ENCODE peak calls at places on chromosomes 1 and 21, in seven cellular contexts. F is HCT116; Q is MM.1S; C is pancreas; T is aorta; Z is CD8-positive, alpha-beta T cell; G is colonic mucosa. E is an unnamed sample.
A peak's percentile ranks its signal among the peaks of the same experiment; 100 is the strongest.

GRCh38 chr21:43198376-43198775 is 29.6 kb downstream of the CRYAA start:
- DNase-seq in C (no peak), F (no peak), G (no peak), T (no peak), Q (no peak), Z (no peak), E (no peak)

GRCh38 chr1:905811-906531 is 17.8 kb upstream of the SAMD11 start:
- DNase-seq in F (no peak), Z (peak; percentile 4), C (peak; percentile 68), T (peak; percentile 52), G (no peak), Q (no peak), E (no peak)

GRCh38 chr1:242651817-242652216 is 127.3 kb upstream of the PLD5 start:
- DNase-seq in F (no peak), T (no peak), C (no peak), G (no peak), Z (no peak), Q (no peak), E (no peak)

GRCh38 chr1:12603224-12603623 is 14.8 kb downstream of the DHRS3 start:
- DNase-seq in C (no peak), F (no peak), Z (no peak), T (no peak), G (no peak), Q (no peak), E (no peak)

GRCh38 chr1:234402939-234403338 is 29.7 kb downstream of the COA6 start:
- DNase-seq in C (no peak), G (no peak), T (no peak), Q (no peak), F (no peak), Z (no peak), E (no peak)

GRCh38 chr1:227451062-227451461 is 112.3 kb upstream of the ZNF678 start:
- DNase-seq in G (no peak), Q (no peak), C (no peak), F (no peak), Z (no peak), T (no peak), E (no peak)

GRCh38 chr1:220298470-220298869 is 26.2 kb upstream of the RAB3GAP2 start:
- DNase-seq in G (no peak), F (no peak), T (no peak), Z (no peak), C (no peak), Q (no peak), E (no peak)

GRCh38 chr1:187763976-187764375 is 935.2 kb downstream of the PLA2G4A start:
- DNase-seq in G (no peak), Z (no peak), T (no peak), C (no peak), F (no peak), Q (no peak), E (no peak)

GRCh38 chr1:212920895-212921294 is 29.4 kb upstream of the VASH2 start:
- DNase-seq in F (no peak), T (no peak), G (no peak), Z (no peak), Q (no peak), C (no peak), E (no peak)

GRCh38 chr1:207081106-207081505 is 7.6 kb upstream of the C4BPB start:
- DNase-seq in T (no peak), Z (no peak), C (no peak), G (no peak), Q (no peak), F (no peak), E (peak; percentile 43)

GRCh38 chr1:50710099-50710498 is 250.0 kb downstream of the FAF1 start:
- DNase-seq in G (no peak), T (no peak), Z (no peak), C (no peak), F (no peak), Q (no peak), E (no peak)

GRCh38 chr1:151146416-151147131 is at the start of gene SEMA6C:
- DNase-seq in Z (peak; percentile 85), Q (peak; percentile 92), T (peak; percentile 97), G (peak; percentile 97), C (peak; percentile 94), F (peak; percentile 65), E (peak; percentile 94)

GRCh38 chr1:32241011-32241763 is 5.8 kb upstream of the FAM167B start:
- DNase-seq in T (peak; percentile 78), G (peak; percentile 69), C (peak; percentile 89), F (no peak), Z (peak; percentile 48), Q (no peak), E (peak; percentile 40)

GRCh38 chr1:93905734-93906133 is 3.5 kb downstream of the GCLM start:
- DNase-seq in T (no peak), G (no peak), Z (no peak), Q (no peak), F (no peak), C (no peak), E (peak; percentile 91)

GRCh38 chr1:3858231-3858981 is 1.1 kb downstream of the DFFB start:
- DNase-seq in F (no peak), C (peak; percentile 66), Q (no peak), T (peak; percentile 49), Z (no peak), G (no peak), E (peak; percentile 50)
- H3K27ac ChIP-seq in F (no peak overlapping the region), C (no peak overlapping the region), Q (peak overlapping the region; percentile 50), T (no peak overlapping the region), Z (no peak overlapping the region), G (no peak overlapping the region), E (no peak overlapping the region)

GRCh38 chr1:156595016-156595415 is 3.4 kb downstream of the NAXE start:
- DNase-seq in G (no peak), Z (no peak), C (peak; percentile 17), F (no peak), Q (no peak), T (no peak), E (no peak)
- H3K27ac ChIP-seq in G (no peak overlapping the region), Z (no peak overlapping the region), C (no peak overlapping the region), F (no peak overlapping the region), Q (no peak overlapping the region), T (no peak overlapping the region), E (no peak overlapping the region)

GRCh38 chr1:226064168-226064815 is 1.8 kb downstream of the H3-3A start:
- DNase-seq in Z (no peak), T (no peak), F (no peak), G (peak; percentile 28), Q (peak; percentile 42), C (no peak), E (peak; percentile 51)
- H3K27ac ChIP-seq in Z (peak overlapping the region; percentile 90), T (no peak overlapping the region), F (peak overlapping the region; percentile 83), G (peak overlapping the region; percentile 100), Q (peak overlapping the region; percentile 94), C (peak overlapping the region; percentile 96), E (peak overlapping the region; percentile 98)

DNA sequence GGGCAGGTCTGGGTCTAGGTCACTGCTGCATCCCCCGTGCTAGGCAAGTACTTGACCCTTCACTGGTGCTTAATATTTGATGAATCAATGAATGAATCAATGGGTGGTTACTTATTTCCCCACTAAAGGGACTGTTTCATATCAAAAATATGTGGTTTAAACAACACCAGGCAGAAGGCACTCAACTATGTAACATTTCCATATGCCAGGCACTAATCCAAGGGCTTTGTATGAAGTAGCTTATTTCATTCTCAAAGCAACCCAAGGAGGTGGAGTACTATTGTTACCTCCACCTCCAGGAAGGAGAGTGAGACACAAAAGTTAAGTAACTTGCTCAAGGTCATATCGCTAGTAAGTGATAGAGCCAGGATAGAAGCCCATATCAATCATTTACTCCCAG is 142.6 kb downstream of the ETS2 start:
- DNase-seq in G (no peak), Q (no peak), C (no peak), T (no peak), F (no peak), Z (no peak), E (no peak)
- H3K27ac ChIP-seq in G (no peak overlapping the region), Q (no peak overlapping the region), C (no peak overlapping the region), T (no peak overlapping the region), F (no peak overlapping the region), Z (no peak overlapping the region), E (no peak overlapping the region)